ENCODE peak calls at places on chromosomes 11 and 22, in seven cellular contexts. F is pancreas, I is AG04450, Q is HepG2, W is hepatocyte, D is psoas muscle, P is SJSA1. Z is an unnamed sample.

GRCh38 chr11:2825261-2825885 is 60.2 kb downstream of the CDKN1C start:
- DNase-seq in F (peak), I (peak), Q (peak), W (peak), D (peak), P (peak), Z (peak)

GRCh38 chr11:115269193-115269592 is 235.0 kb downstream of the CADM1 start:
- DNase-seq in F (no peak), I (no peak), Q (no peak), W (no peak), D (no peak), P (no peak), Z (no peak)

GRCh38 chr22:45860201-45860600 is 116.8 kb downstream of the WNT7B start:
- DNase-seq in F (no peak), I (no peak), Q (no peak), W (no peak), D (no peak), P (no peak), Z (no peak)

GRCh38 chr11:9662273-9662672 is 1.6 kb upstream of the SWAP70 start:
- DNase-seq in F (no peak), I (no peak), Q (no peak), W (no peak), D (no peak), P (no peak), Z (peak)

GRCh38 chr22:50670513-50670912 is 2.1 kb upstream of the SHANK3 start:
- DNase-seq in F (no peak), I (no peak), Q (no peak), W (no peak), D (no peak), P (no peak), Z (no peak)

GRCh38 chr11:23278121-23278520 is 417.8 kb upstream of the CCDC179 start:
- DNase-seq in F (no peak), I (peak), Q (no peak), W (no peak), D (no peak), P (no peak), Z (no peak)

GRCh38 chr11:128476729-128477128 is 110.6 kb downstream of the ETS1 start:
- DNase-seq in F (no peak), I (no peak), Q (no peak), W (peak), D (no peak), P (no peak), Z (no peak)

GRCh38 chr11:75239551-75240290 is 853 bp upstream of the TPBGL start:
- DNase-seq in F (no peak), I (no peak), Q (no peak), W (no peak), D (no peak), P (no peak), Z (no peak)

GRCh38 chr11:12179521-12179920 is 69.1 kb downstream of the MICAL2 start:
- DNase-seq in F (no peak), I (no peak), Q (no peak), W (no peak), D (no peak), P (no peak), Z (no peak)

GRCh38 chr11:44718057-44718456 is 8.7 kb upstream of the TSPAN18 start:
- DNase-seq in F (no peak), I (no peak), Q (no peak), W (no peak), D (no peak), P (no peak), Z (no peak)

GRCh38 chr11:106456651-106457050 is 379.2 kb downstream of the AASDHPPT start:
- DNase-seq in F (no peak), I (no peak), Q (no peak), W (no peak), D (no peak), P (no peak), Z (no peak)

GRCh38 chr11:65436412-65437032 is 13.9 kb downstream of the NEAT1 start:
- DNase-seq in F (peak), I (no peak), Q (no peak), W (no peak), D (no peak), P (no peak), Z (no peak)

GRCh38 chr11:120302001-120302805 is 22.9 kb upstream of the TLCD5 start:
- DNase-seq in F (peak), I (no peak), Q (no peak), W (no peak), D (no peak), P (no peak), Z (no peak)

GRCh38 chr11:11401960-11402359 is 48.9 kb upstream of the CSNK2A3 start:
- DNase-seq in F (no peak), I (no peak), Q (no peak), W (no peak), D (no peak), P (no peak), Z (no peak)

GRCh38 chr11:72736452-72737069 is 15.6 kb downstream of the ARAP1 start:
- DNase-seq in F (peak), I (no peak), Q (no peak), W (no peak), D (peak), P (no peak), Z (peak)

GRCh38 chr11:120065176-120065575 is 72.7 kb downstream of the TRIM29 start:
- DNase-seq in F (no peak), I (no peak), Q (no peak), W (no peak), D (no peak), P (no peak), Z (no peak)

GRCh38 chr11:44979536-44980399 is 29.1 kb upstream of the TP53I11 start:
- DNase-seq in F (peak), I (no peak), Q (no peak), W (no peak), D (no peak), P (no peak), Z (no peak)

GRCh38 chr11:90204832-90205646 is 17.8 kb downstream of the CHORDC1 start:
- DNase-seq in F (no peak), I (peak), Q (peak), W (peak), D (no peak), P (no peak), Z (no peak)

GRCh38 chr11:74720596-74721478 is 10.4 kb downstream of the CHRDL2 start:
- DNase-seq in F (no peak), I (peak), Q (no peak), W (peak), D (peak), P (no peak), Z (peak)

GRCh38 chr11:1336836-1337646 is 27.6 kb upstream of the TOLLIP start:
- DNase-seq in F (peak), I (no peak), Q (no peak), W (peak), D (peak), P (no peak), Z (peak)

GRCh38 chr11:44010789-44011251 is 37.0 kb upstream of the ACCSL start:
- DNase-seq in F (no peak), I (no peak), Q (no peak), W (no peak), D (no peak), P (peak), Z (peak)

GRCh38 chr22:23806837-23807236 is 20.1 kb downstream of the SMARCB1 start:
- DNase-seq in F (no peak), I (no peak), Q (no peak), W (no peak), D (no peak), P (no peak), Z (no peak)

GRCh38 chr11:12494699-12495098 is 117.3 kb downstream of the PARVA start:
- DNase-seq in F (no peak), I (no peak), Q (no peak), W (no peak), D (no peak), P (no peak), Z (no peak)

GRCh38 chr11:69309800-69310280 is 15.9 kb downstream of the MYEOV start:
- DNase-seq in F (no peak), I (no peak), Q (no peak), W (no peak), D (no peak), P (peak), Z (no peak)

GRCh38 chr11:124605719-124606118 is 5.5 kb upstream of the PANX3 start:
- DNase-seq in F (no peak), I (no peak), Q (no peak), W (no peak), D (no peak), P (no peak), Z (no peak)

GRCh38 chr11:75100314-75100713 is 3.6 kb upstream of the OR2AT4 start:
- DNase-seq in F (no peak), I (peak), Q (no peak), W (no peak), D (no peak), P (peak), Z (no peak)

GRCh38 chr11:63553759-63554158 is 9.4 kb downstream of the PLAAT2 start:
- DNase-seq in F (no peak), I (no peak), Q (no peak), W (no peak), D (no peak), P (peak), Z (no peak)

GRCh38 chr11:3984896-3985295 is 109.7 kb upstream of the RRM1 start:
- DNase-seq in F (no peak), I (no peak), Q (no peak), W (peak), D (no peak), P (no peak), Z (no peak)

GRCh38 chr11:76361773-76362172 is 19.2 kb downstream of the THAP12 start:
- DNase-seq in F (no peak), I (no peak), Q (no peak), W (no peak), D (no peak), P (no peak), Z (no peak)

GRCh38 chr22:23574371-23574811 is 5.7 kb downstream of the IGLL1 start:
- DNase-seq in F (no peak), I (no peak), Q (no peak), W (no peak), D (no peak), P (no peak), Z (peak)

GRCh38 chr11:12167098-12167999 is 57.0 kb downstream of the MICAL2 start:
- DNase-seq in F (no peak), I (no peak), Q (peak), W (peak), D (no peak), P (peak), Z (no peak)

GRCh38 chr22:49466926-49467590 is 360.6 kb downstream of the BRD1 start:
- DNase-seq in F (no peak), I (no peak), Q (no peak), W (no peak), D (no peak), P (no peak), Z (no peak)

GRCh38 chr22:45082795-45083194 is 73.0 kb upstream of the PHF21B start:
- DNase-seq in F (no peak), I (no peak), Q (no peak), W (no peak), D (no peak), P (no peak), Z (no peak)

GRCh38 chr11:8814209-8814922 is 96.6 kb upstream of the AKIP1 start:
- DNase-seq in F (no peak), I (no peak), Q (no peak), W (peak), D (no peak), P (no peak), Z (no peak)

GRCh38 chr11:44835979-44836378 is 109.2 kb downstream of the TSPAN18 start:
- DNase-seq in F (no peak), I (no peak), Q (no peak), W (no peak), D (no peak), P (no peak), Z (no peak)

GRCh38 chr11:61533401-61533800 is 24.9 kb downstream of the LRRC10B start:
- DNase-seq in F (no peak), I (no peak), Q (no peak), W (peak), D (no peak), P (no peak), Z (no peak)

GRCh38 chr11:131671764-131672163 is 301.3 kb downstream of the NTM start:
- DNase-seq in F (no peak), I (no peak), Q (no peak), W (no peak), D (no peak), P (no peak), Z (no peak)

GRCh38 chr11:6481012-6481923 is at the start of the genes ARFIP2 and TIMM10B:
- DNase-seq in F (peak), I (peak), Q (peak), W (peak), D (peak), P (peak), Z (peak)

GRCh38 chr11:6482431-6482830 is 1.1 kb downstream of the TIMM10B start:
- DNase-seq in F (no peak), I (no peak), Q (no peak), W (no peak), D (no peak), P (no peak), Z (no peak)

GRCh38 chr11:6480299-6480914 is 724 bp downstream of the ARFIP2 start:
- DNase-seq in F (no peak), I (no peak), Q (no peak), W (no peak), D (no peak), P (no peak), Z (no peak)

GRCh38 chr11:6481924-6482275 is 599 bp downstream of the TIMM10B start:
- DNase-seq in F (no peak), I (no peak), Q (no peak), W (no peak), D (no peak), P (no peak), Z (no peak)

DNA sequence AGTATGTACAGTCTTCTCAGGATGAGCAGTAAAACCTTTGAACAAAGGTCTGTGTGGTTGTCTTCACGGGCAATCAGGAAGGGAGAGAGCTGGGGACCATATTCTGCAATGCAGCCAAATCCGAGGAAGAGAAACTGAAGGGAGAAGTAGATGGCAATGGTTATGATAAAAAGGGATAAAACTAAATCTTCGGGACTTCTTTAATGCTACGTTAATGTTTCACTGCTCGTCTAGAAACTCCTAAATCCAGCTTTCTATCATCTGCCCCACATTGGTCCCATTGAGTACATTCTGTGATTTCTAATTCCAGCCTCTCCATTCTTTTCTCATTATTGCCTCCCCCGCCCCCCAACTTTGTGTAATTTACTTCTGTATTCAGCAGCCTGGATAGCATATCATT is 1.7 kb downstream of the TIMM10B start:
- DNase-seq in F (no peak), I (no peak), Q (no peak), W (no peak), D (no peak), P (no peak), Z (no peak)
- H3K4me3 ChIP-seq in F (no peak), I (no peak), Q (no peak), W (no peak), D (peak), P (no peak), Z (no peak)

GRCh38 chr22:42948205-42948804 is 66.6 kb downstream of the PACSIN2 start:
- DNase-seq in F (no peak), I (no peak), Q (no peak), W (no peak), D (no peak), P (no peak), Z (no peak)
- H3K27ac ChIP-seq in F (peak), I (peak), Q (peak), W (peak), D (peak), P (no peak), Z (peak)

GRCh38 chr11:95653099-95653498 is 136.5 kb downstream of the FAM76B start:
- DNase-seq in F (no peak), I (no peak), Q (no peak), W (no peak), D (no peak), P (no peak), Z (no peak)
- H3K4me3 ChIP-seq in F (no peak), I (no peak), Q (no peak), W (no peak), D (no peak), P (no peak), Z (no peak)

DNA sequence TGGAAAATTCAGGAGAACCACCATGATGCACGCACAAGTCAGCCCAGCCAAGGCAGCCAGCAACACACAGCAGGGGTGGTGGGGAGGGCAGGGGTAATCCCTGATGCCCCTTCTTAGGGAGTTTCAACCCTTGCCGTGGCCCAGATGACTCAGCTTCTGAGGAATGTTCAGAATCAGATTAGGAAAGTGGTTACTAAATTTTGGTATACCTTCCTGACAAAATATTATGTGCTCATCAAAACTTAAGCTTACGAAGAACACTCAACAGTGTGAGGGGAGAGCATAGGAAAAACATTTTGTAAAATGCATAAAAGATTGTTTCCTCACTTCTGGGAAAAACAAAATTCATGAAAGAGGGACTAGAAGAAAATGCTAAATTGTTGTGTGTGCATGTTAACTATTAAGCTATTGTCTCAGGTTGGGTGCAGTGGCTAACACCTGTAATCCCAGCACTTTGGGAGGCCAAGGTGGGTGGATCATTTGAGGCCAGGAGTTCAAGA is 32.1 kb downstream of the SERPIND1 start:
- DNase-seq in F (no peak), I (no peak), Q (no peak), W (no peak), D (no peak), P (peak), Z (no peak)
- H3K27ac ChIP-seq in F (no peak), I (no peak), Q (no peak), W (no peak), D (no peak), P (peak), Z (no peak)

GRCh38 chr22:42500836-42501179 is 18.8 kb downstream of the RRP7A start:
- DNase-seq in F (no peak), I (no peak), Q (no peak), W (no peak), D (peak), P (no peak), Z (peak)
- H3K4me3 ChIP-seq in F (peak), I (peak), Q (no peak), W (no peak), D (peak), P (no peak), Z (peak)